ENCODE peak calls at places on chromosomes 2 and 18, in six cellular contexts. C is GM23248, M is SK-N-SH, P is GM23338, T is PC-3, V is MM.1S. F is an unnamed sample. For H3F3A and H3K4me1, the result is how much of the 10 kb centered on the place peaks cover.

GRCh38 chr2:139454251-139454650 is 674.1 kb upstream of the NXPH2 start:
- DNase-seq in C (no peak), M (no peak), T (no peak), V (no peak), P (no peak), F (no peak)

GRCh38 chr2:18975506-18975905 is 382.9 kb downstream of the OSR1 start:
- DNase-seq in V (no peak), P (no peak), T (no peak), M (no peak), C (no peak), F (no peak)

GRCh38 chr18:69908838-69909237 is 38.8 kb downstream of the CD226 start:
- DNase-seq in V (no peak), T (no peak), C (no peak), P (no peak), M (no peak), F (no peak)

GRCh38 chr2:42060718-42061619 is 13.1 kb downstream of the PKDCC start:
- DNase-seq in V (no peak), P (no peak), C (no peak), M (no peak), T (no peak), F (no peak)

GRCh38 chr18:38698108-38698507 is 1132.5 kb upstream of the CELF4 start:
- DNase-seq in C (no peak), M (no peak), T (no peak), P (peak), V (no peak), F (no peak)

GRCh38 chr2:237697586-237698337 is 70.4 kb downstream of the LRRFIP1 start:
- DNase-seq in V (peak), P (peak), M (no peak), T (no peak), C (no peak), F (no peak)

GRCh38 chr2:169862816-169863215 is 35.6 kb downstream of the UBR3 start:
- DNase-seq in M (no peak), T (no peak), P (no peak), V (no peak), C (no peak), F (no peak)

GRCh38 chr18:54222922-54223567 is 1.4 kb downstream of the MBD2 start:
- DNase-seq in C (no peak), P (no peak), V (peak), T (no peak), M (no peak), F (peak)

GRCh38 chr2:121810959-121811853 is 55.8 kb downstream of the TSN start:
- DNase-seq in P (peak), T (peak), V (peak), C (peak), M (peak), F (peak)

GRCh38 chr2:231803739-231804138 is 17.5 kb downstream of the COPS7B start:
- DNase-seq in P (no peak), C (no peak), T (no peak), M (no peak), V (no peak), F (no peak)

GRCh38 chr2:84963692-84964405 is 7.1 kb upstream of the KCMF1 start:
- DNase-seq in C (peak), M (no peak), P (no peak), V (no peak), T (peak), F (peak)

DNA sequence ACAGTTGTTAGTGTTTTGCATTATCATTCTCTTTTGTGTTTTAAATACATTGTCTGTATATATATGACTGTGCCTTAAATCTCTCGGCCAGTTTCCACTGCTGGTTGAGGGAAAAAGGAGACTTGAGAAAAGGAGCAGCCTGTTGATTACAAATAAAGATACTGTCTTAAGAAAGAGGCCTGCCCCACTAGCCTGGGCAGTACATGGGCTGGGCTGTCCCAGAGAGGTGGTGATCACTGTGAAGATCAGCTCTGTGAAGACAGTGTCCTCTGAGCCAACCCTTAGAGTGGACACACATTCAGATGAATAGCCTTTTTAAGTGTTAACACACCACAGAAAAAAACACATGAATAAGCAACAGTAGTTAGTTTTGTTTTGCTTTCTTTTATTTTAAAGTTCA is 10.0 kb upstream of the OTX1 start:
- DNase-seq in T (no peak), P (peak), V (no peak), C (no peak), M (no peak), F (no peak)
- H3F3A ChIP-seq in T (under half), P (under half), V (under half), C (under half), M (under half), F (under half)

DNA sequence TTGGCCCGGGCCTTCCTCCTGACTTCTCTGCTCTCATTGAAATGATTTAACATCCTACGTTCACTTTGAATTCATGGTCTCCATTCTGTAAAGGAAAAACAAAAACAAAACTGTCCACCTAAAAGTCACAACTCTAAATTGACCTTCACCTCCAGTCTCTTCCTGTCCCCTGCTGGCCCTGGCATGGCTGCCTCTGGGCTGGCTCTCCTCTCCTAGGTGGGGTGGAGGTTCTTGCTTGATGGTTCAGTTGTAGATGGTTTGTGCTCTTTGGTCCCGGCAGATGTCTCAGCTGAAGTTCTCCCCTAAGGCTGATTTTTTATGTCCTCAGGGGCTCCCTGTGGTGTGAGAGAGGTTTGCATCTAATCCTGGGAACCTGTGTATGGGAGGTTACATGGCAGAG is 121.1 kb downstream of the ACKR3 start:
- DNase-seq in T (no peak), C (no peak), V (no peak), P (no peak), M (no peak), F (no peak)
- H3K4me1 ChIP-seq in T (under half), C (under half), V (under half), P (under half), M (under half), F (under half)

GRCh38 chr18:50338122-50338521 is 36.7 kb upstream of the SKA1 start:
- DNase-seq in C (no peak), P (no peak), T (no peak), V (no peak), M (peak), F (no peak)
- H3K4me2 ChIP-seq in C (no peak), P (no peak), T (no peak), V (no peak), M (no peak), F (no peak)

GRCh38 chr2:172089633-172090032 is 4.3 kb downstream of the DLX1 start:
- DNase-seq in P (no peak), M (no peak), V (no peak), C (no peak), T (no peak), F (no peak)

GRCh38 chr2:172089005-172089504 is 3.7 kb downstream of the DLX1 start:
- DNase-seq in V (no peak), C (no peak), P (no peak), T (no peak), M (no peak), F (no peak)

GRCh38 chr2:172087191-172087779 is 2.0 kb downstream of the DLX1 start:
- DNase-seq in C (peak), T (no peak), P (no peak), V (no peak), M (no peak), F (no peak)

GRCh38 chr2:172087780-172088244 is 2.5 kb downstream of the DLX1 start:
- DNase-seq in M (peak), P (peak), C (peak), T (no peak), V (no peak), F (no peak)

DNA sequence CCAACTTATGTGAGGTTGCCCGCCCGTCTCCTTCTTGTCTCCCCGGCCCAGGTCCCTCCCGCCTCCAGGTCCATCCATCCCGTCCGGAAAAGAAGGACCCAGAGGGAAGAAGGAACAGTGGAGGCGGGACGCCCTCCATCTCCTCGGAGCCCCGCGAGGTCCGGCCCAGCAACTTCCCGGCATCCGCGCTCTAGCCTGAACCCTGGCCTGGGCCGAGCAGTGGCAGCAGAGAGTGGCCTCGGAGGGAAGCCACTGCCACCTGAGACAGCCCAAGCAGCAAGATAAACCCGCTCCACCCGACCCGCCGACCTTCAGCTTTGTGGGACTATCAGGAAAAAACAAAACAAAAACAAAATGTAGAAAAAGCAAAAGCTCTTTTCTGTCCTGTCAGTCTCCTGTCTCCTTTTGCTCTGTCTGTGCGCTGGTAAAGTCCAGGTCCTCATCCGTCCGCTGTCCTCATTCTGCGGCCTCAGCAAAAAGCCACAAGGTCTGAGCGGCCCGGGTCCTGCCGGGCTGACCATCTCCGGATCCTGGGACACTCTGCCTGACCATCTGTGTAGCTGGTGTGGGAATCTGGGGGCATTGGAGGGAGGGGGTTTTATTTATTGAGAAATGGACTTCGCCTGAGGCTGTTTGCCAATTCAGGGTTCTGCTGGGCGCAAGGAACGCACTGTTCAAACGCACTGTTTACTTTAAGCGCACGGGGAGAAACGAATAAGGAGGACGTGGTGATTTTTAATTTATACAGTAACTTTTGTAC is 3.1 kb downstream of the DLX1 start:
- DNase-seq in C (no peak), T (no peak), V (no peak), P (peak), M (peak), F (no peak)
- H3F3A ChIP-seq in C (under half), T (under half), V (under half), P (half or more), M (under half), F (under half)

GRCh38 chr2:219569635-219570034 is 1.7 kb downstream of the OBSL1 start:
- DNase-seq in C (no peak), T (no peak), V (no peak), P (no peak), M (no peak), F (no peak)

GRCh38 chr2:219566640-219567039 is 4.7 kb downstream of the OBSL1 start:
- DNase-seq in T (no peak), M (peak), P (no peak), C (no peak), V (no peak), F (no peak)

GRCh38 chr2:219567131-219567530 is 4.2 kb downstream of the OBSL1 start:
- DNase-seq in T (no peak), V (no peak), C (no peak), P (no peak), M (no peak), F (no peak)

GRCh38 chr2:219569041-219569440 is 2.3 kb downstream of the OBSL1 start:
- DNase-seq in V (no peak), C (no peak), T (no peak), P (no peak), M (no peak), F (peak)

GRCh38 chr2:219567791-219568361 is 3.5 kb downstream of the OBSL1 start:
- DNase-seq in V (no peak), C (no peak), P (peak), M (no peak), T (no peak), F (no peak)
- H3K4me1 ChIP-seq in V (under half), C (under half), P (half or more), M (under half), T (under half), F (under half)

F was measured in PC-9.